ENCODE peak calls at places on chromosomes 7 and 10, in four cellular contexts. Z is stimulated activated naive B cell treated with anti-CD40 and anti-IgM and Interleukin-4, amounts not matched to agents 10 μg/mL and 1 μg/mL and 100 μg/mL, for 72 hours; R is activated CD4-positive, alpha-beta T cell treated with anti-CD3 and anti-CD28 coated beads, Interleukin-2, amount 50 U/mL, for 4 hours; X is activated gamma-delta T cell. L is an unnamed sample.

GRCh38 chr10:87927091-87927490 is 63.7 kb downstream of the PTEN start:
- DNase-seq in Z (no peak), R (no peak), X (no peak), L (no peak)

GRCh38 chr7:1520574-1521234 is 9.8 kb upstream of the MAFK start:
- DNase-seq in Z (no peak), R (no peak), X (no peak), L (no peak)

GRCh38 chr10:70568781-70569495 is 33.6 kb downstream of the PRF1 start:
- DNase-seq in Z (no peak), R (no peak), X (no peak), L (no peak)

GRCh38 chr7:111846900-111847299 is 284.6 kb upstream of the IMMP2L start:
- DNase-seq in Z (no peak), R (no peak), X (no peak), L (no peak)

GRCh38 chr10:123512881-123513822 is 153.0 kb upstream of the GPR26 start:
- DNase-seq in Z (no peak), R (no peak), X (no peak), L (no peak)

GRCh38 chr10:73493781-73494180 is 2.0 kb downstream of the PPP3CB start:
- DNase-seq in Z (no peak), R (no peak), X (no peak), L (no peak)

GRCh38 chr10:12721334-12721733 is 280.2 kb downstream of the CCDC3 start:
- DNase-seq in Z (no peak), R (no peak), X (no peak), L (no peak)

GRCh38 chr10:66680886-66681285 is 244.9 kb upstream of the LRRTM3 start:
- DNase-seq in Z (no peak), R (no peak), X (no peak), L (no peak)

GRCh38 chr10:24706479-24707118 is 17.1 kb downstream of the ARHGAP21 start:
- DNase-seq in Z (no peak), R (no peak), X (no peak), L (no peak)

L was measured in SK-N-MC.